ENCODE peak calls at places on chromosomes 13 and 19, in six cellular contexts. S, U, Q, A, F and Y are unnamed samples.

GRCh38 chr13:72530471-72530870 is 197.0 kb downstream of the MZT1 start:
- DNase-seq in U (no peak), S (no peak), A (no peak), F (no peak), Q (no peak), Y (no peak)

GRCh38 chr13:90908792-90909191 is 438.7 kb upstream of the MIR17HG start:
- DNase-seq in F (no peak), Q (no peak), A (no peak), S (no peak), U (no peak), Y (no peak)

GRCh38 chr19:19418548-19419260 is 13.2 kb downstream of the GATAD2A start:
- DNase-seq in A (no peak), S (no peak), Q (no peak), F (no peak), U (no peak), Y (no peak)

GRCh38 chr19:14475251-14476073 is at the start of gene PTGER1:
- DNase-seq in F (no peak), U (peak; percentile 60), A (no peak), Q (no peak), S (peak; percentile 69), Y (peak; percentile 43)

GRCh38 chr19:13024958-13025653 is 29.8 kb downstream of the NFIX start:
- DNase-seq in A (no peak), U (no peak), F (no peak), Q (no peak), S (peak; percentile 51), Y (no peak)

GRCh38 chr19:13262450-13262849 is 112.2 kb downstream of the IER2 start:
- DNase-seq in S (peak; percentile 22), A (peak; percentile 34), U (no peak), F (no peak), Q (no peak), Y (no peak)

GRCh38 chr13:44379885-44380284 is 6.3 kb downstream of the SERP2 start:
- DNase-seq in F (no peak), Q (no peak), S (no peak), U (no peak), A (no peak), Y (no peak)

GRCh38 chr19:13176345-13176744 is 26.1 kb downstream of the IER2 start:
- DNase-seq in F (no peak), Q (no peak), S (no peak), A (no peak), U (no peak), Y (no peak)

GRCh38 chr13:55439450-55439849 is 1701.3 kb upstream of the PRR20A start:
- DNase-seq in U (no peak), F (no peak), Q (no peak), A (no peak), S (peak; percentile 33), Y (no peak)

GRCh38 chr19:49637865-49638350 is 2.0 kb downstream of the RRAS start:
- DNase-seq in A (no peak), Q (peak; percentile 49), U (no peak), F (no peak), S (peak; percentile 64), Y (peak; percentile 64)

GRCh38 chr19:11580665-11581418 is 3.4 kb upstream of the ACP5 start:
- DNase-seq in U (no peak), F (no peak), A (no peak), S (no peak), Q (no peak), Y (no peak)

GRCh38 chr13:73776137-73776785 is 357.9 kb downstream of the KLF12 start:
- DNase-seq in Q (no peak), U (no peak), A (no peak), F (no peak), S (no peak), Y (no peak)

GRCh38 chr19:2051771-2052704 is 994 bp upstream of the MKNK2 start:
- DNase-seq in A (no peak), S (no peak), F (peak; percentile 48), Q (no peak), U (peak; percentile 72), Y (no peak)

GRCh38 chr19:38034153-38034835 is 127.3 kb downstream of the SIPA1L3 start:
- DNase-seq in S (no peak), A (no peak), U (no peak), F (no peak), Q (no peak), Y (no peak)

GRCh38 chr13:75788494-75788991 is 152.4 kb downstream of the LMO7 start:
- DNase-seq in F (no peak), Q (no peak), S (no peak), A (no peak), U (no peak), Y (peak; percentile 82)

GRCh38 chr19:19055701-19056100 is 8.1 kb upstream of the SLC25A42 start:
- DNase-seq in F (no peak), Q (no peak), U (no peak), A (no peak), S (no peak), Y (no peak)

GRCh38 chr13:42000836-42001235 is 39.9 kb upstream of the VWA8 start:
- DNase-seq in U (no peak), Q (no peak), S (peak; percentile 31), A (no peak), F (no peak), Y (no peak)

GRCh38 chr13:83881917-83882625 is at the start of gene SLITRK1:
- DNase-seq in Q (no peak), U (peak; percentile 49), A (no peak), F (no peak), S (peak; percentile 94), Y (no peak)

GRCh38 chr13:28040977-28041376 is 52.5 kb upstream of the URAD start:
- DNase-seq in F (no peak), A (no peak), U (no peak), Q (no peak), S (no peak), Y (no peak)

GRCh38 chr13:34926513-34926912 is 15.6 kb upstream of the NBEA start:
- DNase-seq in S (peak; percentile 61), A (no peak), U (no peak), F (no peak), Q (no peak), Y (no peak)